ENCODE peak calls at places on chromosomes 16 and 17, in ten cellular contexts. G is CD4-positive, alpha-beta T cell; Q is GM12865; W is RWPE1; D is bronchial epithelial cell; T is GM10248; A is GM23338; M is heart right ventricle; C is A549; V is neural progenitor cell. P is an unnamed sample.

GRCh38 chr17:29256116-29256515 is 9.5 kb downstream of the CRYBA1 start:
- DNase-seq in G (no peak), Q (no peak), W (no peak), D (no peak), T (no peak), A (no peak), M (no peak), C (no peak), V (no peak), P (no peak)

GRCh38 chr17:75404739-75405364 is 626 bp downstream of the GRB2 start:
- DNase-seq in G (peak), Q (peak), W (peak), D (peak), T (no peak), A (peak), M (peak), C (peak), V (peak), P (peak)

GRCh38 chr17:83151442-83152220 is 72.2 kb downstream of the METRNL start:
- DNase-seq in G (no peak), Q (no peak), W (no peak), D (no peak), T (no peak), A (peak), M (no peak), C (no peak), V (no peak), P (no peak)

GRCh38 chr17:15388356-15389046 is 47.1 kb upstream of the TEKT3 start:
- DNase-seq in G (no peak), Q (no peak), W (no peak), D (no peak), T (no peak), A (no peak), M (no peak), C (no peak), V (no peak), P (no peak)

GRCh38 chr17:56173958-56174357 is 20.7 kb downstream of the ANKFN1 start:
- DNase-seq in G (no peak), Q (no peak), W (no peak), D (no peak), T (no peak), A (no peak), M (no peak), C (no peak), V (no peak), P (no peak)

GRCh38 chr16:2974319-2975056 is 5.3 kb downstream of the PAQR4 start:
- DNase-seq in G (no peak), Q (no peak), W (no peak), D (no peak), T (no peak), A (no peak), M (no peak), C (no peak), V (no peak), P (no peak)

GRCh38 chr16:22624759-22625533 is 114.3 kb downstream of the NPIPB5 start:
- DNase-seq in G (no peak), Q (peak), W (no peak), D (peak), T (no peak), A (no peak), M (no peak), C (no peak), V (no peak), P (no peak)

GRCh38 chr17:47966079-47966519 is 4.8 kb upstream of the CDK5RAP3 start:
- DNase-seq in G (no peak), Q (no peak), W (no peak), D (no peak), T (no peak), A (no peak), M (no peak), C (no peak), V (no peak), P (no peak)

GRCh38 chr16:57380671-57381462 is 8.6 kb downstream of the CX3CL1 start:
- DNase-seq in G (no peak), Q (peak), W (no peak), D (no peak), T (no peak), A (no peak), M (peak), C (no peak), V (no peak), P (no peak)

GRCh38 chr17:56597495-56597990 is 4.0 kb downstream of the NOG start:
- DNase-seq in G (peak), Q (no peak), W (no peak), D (no peak), T (no peak), A (peak), M (peak), C (no peak), V (peak), P (peak)

GRCh38 chr16:56910654-56911539 is 21.0 kb upstream of the HERPUD1 start:
- DNase-seq in G (no peak), Q (peak), W (no peak), D (peak), T (no peak), A (no peak), M (no peak), C (no peak), V (no peak), P (no peak)

GRCh38 chr17:40961586-40961985 is 5.2 kb downstream of the KRT39 start:
- DNase-seq in G (no peak), Q (no peak), W (no peak), D (no peak), T (no peak), A (no peak), M (no peak), C (no peak), V (no peak), P (no peak)

GRCh38 chr16:83215417-83216001 is 588.7 kb downstream of the CDH13 start:
- DNase-seq in G (peak), Q (peak), W (peak), D (peak), T (peak), A (peak), M (peak), C (peak), V (peak), P (peak)

GRCh38 chr16:53689636-53690035 is 14.0 kb downstream of the RPGRIP1L start:
- DNase-seq in G (no peak), Q (no peak), W (peak), D (peak), T (no peak), A (no peak), M (no peak), C (no peak), V (no peak), P (no peak)

GRCh38 chr16:53695070-53695469 is 8.6 kb downstream of the RPGRIP1L start:
- DNase-seq in G (no peak), Q (no peak), W (no peak), D (peak), T (no peak), A (no peak), M (no peak), C (no peak), V (no peak), P (no peak)

GRCh38 chr16:53692146-53692545 is 11.5 kb downstream of the RPGRIP1L start:
- DNase-seq in G (no peak), Q (no peak), W (no peak), D (no peak), T (no peak), A (peak), M (no peak), C (no peak), V (peak), P (no peak)
- TF ChIP-seq CTCF in G (no peak), Q (no peak), W (peak), D (peak), T (no peak), A (peak), M (no peak), C (peak), V (peak), P (peak)

GRCh38 chr17:58254803-58255202 is 16.4 kb downstream of the LPO start:
- DNase-seq in G (no peak), Q (no peak), W (no peak), D (no peak), T (no peak), A (peak), M (no peak), C (no peak), V (no peak), P (no peak)
- TF ChIP-seq CTCF in G (no peak), Q (no peak), W (no peak), D (peak), T (no peak), A (peak), M (no peak), C (peak), V (peak), P (peak)

GRCh38 chr16:20355114-20355782 is 2.7 kb upstream of the UMOD start:
- DNase-seq in G (no peak), Q (no peak), W (no peak), D (no peak), T (no peak), A (no peak), M (no peak), C (no peak), V (no peak), P (no peak)

GRCh38 chr16:20364051-20364450 is 11.5 kb upstream of the UMOD start:
- DNase-seq in G (no peak), Q (no peak), W (no peak), D (no peak), T (no peak), A (no peak), M (no peak), C (no peak), V (no peak), P (no peak)

GRCh38 chr16:20363191-20363590 is 10.7 kb upstream of the UMOD start:
- DNase-seq in G (no peak), Q (no peak), W (no peak), D (no peak), T (no peak), A (no peak), M (no peak), C (no peak), V (no peak), P (no peak)

DNA sequence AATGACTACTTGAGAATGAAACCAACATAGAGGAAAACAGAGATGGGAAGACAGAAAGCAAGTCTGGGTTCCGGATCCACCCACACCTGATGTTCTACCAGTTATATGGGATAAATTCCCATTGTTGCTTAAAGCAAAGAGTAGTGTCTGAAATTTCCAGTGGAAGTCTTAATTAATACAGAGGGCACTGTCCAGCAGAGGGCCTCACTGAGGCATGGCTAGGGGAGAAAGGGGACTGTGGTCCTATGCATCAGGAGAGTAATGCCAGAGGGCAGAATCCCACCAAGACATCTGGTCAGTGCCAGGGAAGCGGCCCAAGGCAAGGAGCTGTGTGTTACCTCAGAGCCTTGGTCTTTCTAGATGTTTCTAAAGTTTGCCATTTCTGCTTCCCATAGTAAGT is 7.5 kb upstream of the UMOD start:
- DNase-seq in G (no peak), Q (no peak), W (no peak), D (no peak), T (no peak), A (peak), M (no peak), C (no peak), V (peak), P (no peak)
- TF ChIP-seq CTCF in G (no peak), Q (no peak), W (no peak), D (no peak), T (peak), A (peak), M (no peak), C (peak), V (peak), P (peak)

GRCh38 chr16:30706046-30706445 is 7.1 kb downstream of the SRCAP start:
- DNase-seq in G (no peak), Q (no peak), W (no peak), D (no peak), T (no peak), A (no peak), M (no peak), C (no peak), V (no peak), P (no peak)
- TF ChIP-seq CTCF in G (no peak), Q (no peak), W (no peak), D (no peak), T (no peak), A (no peak), M (no peak), C (no peak), V (no peak), P (no peak)

DNA sequence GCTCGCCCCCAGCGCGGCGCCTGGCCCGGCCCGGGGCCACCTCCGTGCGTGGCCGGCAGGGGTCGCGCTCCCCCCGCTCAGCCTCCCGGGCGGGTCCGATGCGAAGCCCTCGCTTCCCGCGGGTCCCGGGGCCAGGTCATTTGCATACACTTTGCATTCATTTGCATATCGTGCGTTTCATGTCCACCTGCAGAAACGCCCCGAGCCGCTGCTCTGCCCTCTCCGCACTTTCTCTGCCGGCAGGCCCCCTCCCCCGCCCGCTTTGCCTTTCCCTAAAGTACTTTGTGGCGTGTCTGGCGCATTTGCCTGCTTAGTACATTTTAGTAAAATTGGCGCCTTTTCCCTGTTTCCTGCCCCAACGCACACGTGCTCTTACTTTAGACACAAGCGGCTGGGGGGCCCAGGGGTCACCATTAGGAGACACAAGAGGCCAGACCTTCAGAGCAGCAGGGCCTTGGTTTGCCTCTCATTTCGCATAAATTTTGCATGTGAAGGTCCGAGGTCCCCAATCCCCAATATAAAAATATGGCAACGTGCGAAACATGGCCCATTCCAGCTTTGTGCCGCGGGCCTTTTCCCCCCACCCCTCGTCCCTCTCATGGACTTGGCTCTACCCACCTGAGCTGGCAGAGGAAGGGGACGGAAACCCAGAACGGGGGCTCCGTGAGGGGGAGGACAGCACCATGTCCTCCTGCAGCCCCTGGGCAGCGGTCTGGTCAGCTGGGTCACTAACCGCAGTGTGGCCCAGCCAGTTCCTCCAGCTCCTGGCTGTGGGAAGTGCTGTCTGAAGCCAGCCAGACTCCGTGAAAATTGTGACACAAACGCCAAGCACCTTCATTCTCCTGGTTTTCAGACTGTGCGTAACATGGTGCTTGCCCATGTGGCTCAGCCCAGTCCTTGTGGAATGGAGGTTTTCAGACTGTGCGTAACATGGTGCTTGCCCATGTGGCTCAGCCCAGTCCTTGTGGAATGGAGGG is 34.8 kb downstream of the CBFA2T3 start:
- DNase-seq in G (peak), Q (peak), W (peak), D (no peak), T (peak), A (peak), M (peak), C (peak), V (peak), P (peak)
- TF ChIP-seq CTCF in G (peak), Q (peak), W (peak), D (peak), T (peak), A (peak), M (peak), C (peak), V (peak), P (peak)

DNA sequence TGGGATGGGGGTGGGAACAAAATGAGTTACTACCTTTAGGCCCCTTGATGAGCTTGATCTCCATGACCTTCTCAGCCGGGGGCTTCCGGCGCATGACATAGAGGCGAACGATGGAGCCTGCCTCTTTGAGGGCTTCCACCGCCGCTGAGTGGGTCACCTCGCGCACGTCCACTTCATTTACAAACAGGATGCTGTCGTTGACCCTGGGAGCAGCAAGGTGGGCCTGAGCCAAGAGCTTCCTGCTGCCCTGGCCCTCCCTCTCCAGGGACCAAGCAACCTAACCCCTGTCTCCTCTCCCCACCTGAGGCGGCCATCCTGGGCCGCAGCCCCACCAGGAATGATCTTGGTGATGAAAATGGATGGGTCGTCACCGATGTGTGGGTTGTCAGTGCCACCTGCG is 16.2 kb downstream of the DLG4 start:
- DNase-seq in G (no peak), Q (no peak), W (no peak), D (no peak), T (no peak), A (no peak), M (no peak), C (no peak), V (no peak), P (no peak)
- TF ChIP-seq CTCF in G (no peak), Q (no peak), W (no peak), D (no peak), T (no peak), A (no peak), M (no peak), C (no peak), V (no peak), P (no peak)

GRCh38 chr16:28196331-28196987 is 15.3 kb downstream of the XPO6 start:
- DNase-seq in G (no peak), Q (no peak), W (no peak), D (no peak), T (no peak), A (no peak), M (no peak), C (no peak), V (no peak), P (no peak)

GRCh38 chr16:28191364-28191985 is 20.3 kb downstream of the XPO6 start:
- DNase-seq in G (no peak), Q (no peak), W (peak), D (peak), T (no peak), A (no peak), M (no peak), C (no peak), V (no peak), P (no peak)

GRCh38 chr16:28193530-28194423 is 18.0 kb downstream of the XPO6 start:
- DNase-seq in G (no peak), Q (peak), W (peak), D (peak), T (no peak), A (no peak), M (no peak), C (no peak), V (no peak), P (no peak)

GRCh38 chr16:28195859-28196258 is 15.9 kb downstream of the XPO6 start:
- DNase-seq in G (no peak), Q (no peak), W (no peak), D (no peak), T (no peak), A (no peak), M (no peak), C (no peak), V (no peak), P (no peak)

DNA sequence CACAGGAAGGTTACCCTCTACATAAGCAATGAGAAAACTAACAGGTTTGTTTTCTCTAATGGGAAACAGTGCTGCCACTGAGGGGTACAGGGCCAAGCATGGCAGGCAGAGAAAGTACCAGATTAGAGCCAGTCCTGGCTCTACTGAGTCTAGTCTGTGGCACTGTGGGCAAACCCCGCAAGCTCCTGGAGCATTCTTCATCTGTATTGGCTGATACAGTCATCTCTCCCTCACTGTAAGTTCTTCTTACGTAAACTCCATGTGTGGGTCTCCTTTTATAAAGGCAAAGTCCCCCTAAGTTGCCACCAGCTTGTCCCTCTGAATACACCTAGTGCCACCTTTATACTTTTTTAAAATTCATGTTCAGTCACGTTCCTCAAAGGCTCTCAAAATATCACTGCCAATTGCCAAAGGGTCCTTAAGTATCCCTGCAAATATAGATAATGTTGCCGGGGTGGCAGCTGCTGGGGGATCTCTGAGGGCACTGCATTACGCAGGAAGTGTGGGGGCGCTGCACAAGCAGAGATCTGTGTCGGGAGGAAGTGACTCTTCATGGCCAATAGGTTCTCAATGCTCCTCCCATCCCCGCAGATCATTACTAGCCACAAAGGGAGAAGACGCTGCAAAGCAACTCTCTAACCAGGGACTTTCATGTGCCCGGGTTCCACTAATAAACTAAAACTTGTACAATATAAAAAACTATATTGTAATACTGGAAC is 18.8 kb downstream of the XPO6 start:
- DNase-seq in G (peak), Q (peak), W (no peak), D (peak), T (peak), A (no peak), M (no peak), C (no peak), V (no peak), P (no peak)
- TF ChIP-seq CTCF in G (peak), Q (peak), W (no peak), D (no peak), T (peak), A (peak), M (no peak), C (no peak), V (no peak), P (no peak)

GRCh38 chr16:19520861-19521331 is 1.0 kb downstream of the GDE1 start:
- DNase-seq in G (no peak), Q (peak), W (no peak), D (peak), T (peak), A (no peak), M (no peak), C (no peak), V (no peak), P (no peak)

GRCh38 chr16:19515765-19516164 is 6.1 kb downstream of the GDE1 start:
- DNase-seq in G (no peak), Q (no peak), W (no peak), D (peak), T (no peak), A (no peak), M (no peak), C (no peak), V (no peak), P (no peak)

GRCh38 chr16:19518423-19518822 is 3.5 kb downstream of the GDE1 start:
- DNase-seq in G (no peak), Q (no peak), W (no peak), D (no peak), T (no peak), A (no peak), M (no peak), C (no peak), V (no peak), P (no peak)

GRCh38 chr16:19513377-19514053 is 8.4 kb downstream of the GDE1 start:
- DNase-seq in G (no peak), Q (no peak), W (no peak), D (no peak), T (no peak), A (no peak), M (no peak), C (no peak), V (no peak), P (no peak)

GRCh38 chr16:19517424-19518089 is 4.3 kb downstream of the GDE1 start:
- DNase-seq in G (no peak), Q (no peak), W (peak), D (peak), T (no peak), A (no peak), M (no peak), C (peak), V (no peak), P (no peak)
- TF ChIP-seq CTCF in G (no peak), Q (no peak), W (no peak), D (no peak), T (no peak), A (no peak), M (no peak), C (no peak), V (no peak), P (no peak)

P was measured in progenitor cell of endocrine pancreas.